ENCODE peak calls at places on chromosomes 16 and 17, in four cellular contexts. A is DMS 273 treated with DMSO at 0.1 percent for 48 hours, Z is right lobe of liver, N is esophagus squamous epithelium. T is an unnamed sample.

GRCh38 chr16:49544828-49545227 is 171.2 kb downstream of the C16orf78 start:
- DNase-seq in A (no peak), Z (no peak), N (no peak), T (no peak)

GRCh38 chr17:75822119-75822799 is 21.9 kb downstream of the UNC13D start:
- DNase-seq in A (no peak), Z (no peak), N (no peak), T (no peak)

GRCh38 chr17:19311421-19312215 is 50.9 kb downstream of the B9D1 start:
- DNase-seq in A (no peak), Z (peak), N (no peak), T (no peak)

GRCh38 chr17:48541036-48541573 is 3.8 kb downstream of the HOXB2 start:
- DNase-seq in A (no peak), Z (no peak), N (no peak), T (peak)

GRCh38 chr17:8141046-8141445 is 11.2 kb downstream of the PER1 start:
- DNase-seq in A (no peak), Z (no peak), N (no peak), T (no peak)

GRCh38 chr16:82358601-82359221 is 188.7 kb upstream of the MPHOSPH6 start:
- DNase-seq in A (no peak), Z (no peak), N (no peak), T (no peak)

GRCh38 chr17:66466933-66467367 is 164.5 kb downstream of the PRKCA start:
- DNase-seq in A (no peak), Z (no peak), N (no peak), T (no peak)

GRCh38 chr17:21295036-21295952 is 10.8 kb downstream of the MAP2K3 start:
- DNase-seq in A (no peak), Z (peak), N (no peak), T (no peak)

GRCh38 chr16:9441021-9441420 is 349.6 kb downstream of the HAPSTR1 start:
- DNase-seq in A (no peak), Z (no peak), N (no peak), T (no peak)

T was measured in OCI-M1.